ENCODE peak calls at places on chromosomes 7 and 10, in four cellular contexts. D, F, M and B are unnamed samples.

GRCh38 chr7:127107601-127108007 is 145.1 kb downstream of the GRM8 start:
- DNase-seq in F (peak), M (peak), D (peak), B (peak)

GRCh38 chr10:72784551-72785421 is 92.8 kb downstream of the MCU start:
- DNase-seq in D (peak), M (no peak), F (no peak), B (peak)

GRCh38 chr10:22615819-22616499 is 98.4 kb downstream of the PIP4K2A start:
- DNase-seq in D (peak), M (peak), F (peak), B (no peak)

GRCh38 chr10:21318768-21319167 is 206.7 kb downstream of the SKIDA1 start:
- DNase-seq in D (peak), M (no peak), F (no peak), B (no peak)

GRCh38 chr10:91798736-91799579 is 732 bp downstream of the TNKS2 start:
- DNase-seq in M (peak), F (peak), D (peak), B (peak)

GRCh38 chr10:62726142-62726541 is 78.4 kb upstream of the ADO start:
- DNase-seq in D (no peak), M (no peak), F (no peak), B (no peak)

GRCh38 chr10:80537705-80538480 is at the start of gene SH2D4B:
- DNase-seq in D (no peak), M (no peak), F (no peak), B (no peak)

GRCh38 chr7:47654672-47655340 is 72.9 kb upstream of the TNS3 start:
- DNase-seq in M (no peak), D (no peak), F (no peak), B (no peak)

GRCh38 chr10:44854693-44855350 is 56.3 kb upstream of the TMEM72 start:
- DNase-seq in M (no peak), F (no peak), D (no peak), B (no peak)

GRCh38 chr7:47458057-47458456 is 123.9 kb downstream of the TNS3 start:
- DNase-seq in D (no peak), F (peak), M (no peak), B (no peak)

GRCh38 chr10:121994429-121994881 is 5.5 kb downstream of the TACC2 start:
- DNase-seq in D (no peak), M (no peak), F (no peak), B (peak)

GRCh38 chr7:98211221-98211675 is at the start of gene BHLHA15:
- DNase-seq in F (peak), D (peak), M (no peak), B (peak)

GRCh38 chr7:151394076-151395035 is 15.5 kb downstream of the WDR86 start:
- DNase-seq in D (no peak), F (no peak), M (no peak), B (no peak)

GRCh38 chr10:110349826-110350225 is 45.1 kb upstream of the SMNDC1 start:
- DNase-seq in M (no peak), D (no peak), F (no peak), B (no peak)

GRCh38 chr7:151085691-151086620 is at the start of gene AGAP3:
- DNase-seq in M (peak), F (peak), D (peak), B (peak)

GRCh38 chr10:73060738-73061635 is 35.7 kb downstream of the P4HA1 start:
- DNase-seq in D (peak), M (peak), F (peak), B (no peak)

GRCh38 chr10:76350583-76350982 is 919.2 kb downstream of the LRMDA start:
- DNase-seq in F (no peak), M (no peak), D (no peak), B (no peak)

GRCh38 chr7:12031638-12032037 is 179.5 kb upstream of the TMEM106B start:
- DNase-seq in D (no peak), F (no peak), M (no peak), B (no peak)

GRCh38 chr7:134831862-134832261 is 52.4 kb downstream of the CALD1 start:
- DNase-seq in D (peak), M (no peak), F (no peak), B (no peak)

GRCh38 chr7:123787227-123788007 is 38.6 kb upstream of the WASL start:
- DNase-seq in M (no peak), F (no peak), D (peak), B (no peak)

GRCh38 chr7:90677742-90678439 is 81.8 kb downstream of the CDK14 start:
- DNase-seq in F (no peak), D (no peak), M (no peak), B (no peak)

GRCh38 chr7:27193335-27194001 is 6.4 kb downstream of the HOXA13 start:
- DNase-seq in D (no peak), F (no peak), M (no peak), B (peak)

GRCh38 chr7:155962191-155962967 is 150.1 kb upstream of the SHH start:
- DNase-seq in M (no peak), F (peak), D (no peak), B (no peak)

GRCh38 chr7:38840736-38841460 is 68.1 kb downstream of the VPS41 start:
- DNase-seq in F (no peak), D (no peak), M (no peak), B (no peak)

GRCh38 chr10:70355234-70356021 is 27.0 kb downstream of the LRRC20 start:
- DNase-seq in F (no peak), M (no peak), D (no peak), B (no peak)
- TF ChIP-seq ELF4 in F (no peak), M (no peak), D (no peak), B (no peak)

GRCh38 chr7:1873421-1873820 is 203.3 kb downstream of the ELFN1 start:
- DNase-seq in M (no peak), F (no peak), D (no peak), B (no peak)

GRCh38 chr7:1874522-1875389 is 204.7 kb downstream of the ELFN1 start:
- DNase-seq in F (no peak), D (no peak), M (no peak), B (no peak)

GRCh38 chr7:1873070-1873405 is 203.0 kb downstream of the ELFN1 start:
- DNase-seq in D (no peak), M (no peak), F (no peak), B (no peak)

GRCh38 chr7:1873857-1874521 is 203.9 kb downstream of the ELFN1 start:
- DNase-seq in D (no peak), M (no peak), F (no peak), B (no peak)

DNA sequence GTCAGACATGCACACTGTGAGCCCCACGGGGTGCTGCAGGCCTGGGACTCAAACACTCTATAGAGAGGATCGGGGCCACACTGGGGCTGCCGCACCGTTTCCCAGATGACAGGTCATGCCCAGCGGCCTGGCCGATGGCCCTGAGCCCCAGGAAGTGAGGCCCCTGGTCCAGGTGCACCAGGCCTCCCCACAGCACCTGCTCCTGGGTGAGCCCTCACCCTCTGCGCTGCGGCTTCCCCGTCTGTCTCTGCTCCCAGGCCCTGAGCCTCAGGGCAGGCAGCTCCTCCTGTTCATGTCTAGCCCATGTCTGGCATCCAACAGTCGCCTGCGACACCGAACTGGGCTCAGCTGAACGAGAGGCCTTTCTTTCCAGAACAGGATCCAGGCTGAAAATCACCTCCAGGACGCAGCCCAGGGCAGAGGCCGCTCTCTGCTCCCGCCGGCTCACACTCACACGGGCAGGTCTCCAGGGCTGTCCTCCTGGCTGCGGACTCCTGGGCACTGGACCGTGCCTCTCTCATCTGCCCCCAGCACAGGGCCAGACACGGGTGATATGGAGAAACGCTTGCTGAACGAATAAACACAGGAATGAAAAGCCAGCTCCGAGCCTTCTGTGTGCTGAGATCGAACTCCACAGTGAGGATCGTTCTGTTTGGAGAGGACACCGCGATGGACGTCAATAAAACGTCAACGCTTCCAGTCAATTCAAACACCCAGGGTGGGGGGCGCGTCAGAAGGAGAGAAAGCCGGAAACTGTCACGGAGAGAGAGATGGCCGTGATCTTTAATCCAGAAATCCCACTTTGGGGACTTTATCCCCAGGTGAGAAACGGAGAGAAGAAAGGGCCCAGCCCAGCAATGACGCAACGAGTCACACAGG is 202.4 kb downstream of the ELFN1 start:
- DNase-seq in D (no peak), M (no peak), F (peak), B (no peak)
- TF ChIP-seq ELF4 in D (no peak), M (no peak), F (no peak), B (no peak)

GRCh38 chr7:129832701-129833227 is 120.0 kb downstream of the UBE2H start:
- DNase-seq in F (no peak), M (no peak), D (no peak), B (no peak)

GRCh38 chr7:129830949-129831348 is 121.8 kb downstream of the UBE2H start:
- DNase-seq in F (no peak), M (no peak), D (no peak), B (no peak)

GRCh38 chr7:129831424-129832058 is 121.2 kb downstream of the UBE2H start:
- DNase-seq in D (peak), M (no peak), F (peak), B (no peak)

GRCh38 chr7:129829677-129830631 is 122.8 kb downstream of the UBE2H start:
- DNase-seq in D (peak), F (peak), M (peak), B (peak)

DNA sequence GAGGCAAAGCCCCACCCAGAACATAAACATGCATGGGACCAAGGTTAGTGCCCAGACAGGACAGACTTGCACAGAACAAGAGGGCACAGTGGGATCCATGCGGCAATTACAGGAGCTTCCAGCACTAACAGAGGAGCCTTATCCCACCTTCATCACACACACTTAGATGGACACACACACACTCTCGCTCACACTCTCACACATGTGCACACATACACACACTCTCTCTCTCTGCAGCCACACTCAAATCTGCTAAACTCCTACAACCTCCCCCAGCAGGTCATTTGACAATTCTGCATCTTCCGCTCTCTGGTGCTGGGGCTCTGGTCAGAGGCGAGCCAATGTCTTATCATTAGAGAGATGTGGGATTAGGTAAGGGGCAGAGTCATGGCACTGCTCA is 120.5 kb downstream of the UBE2H start:
- DNase-seq in M (no peak), D (no peak), F (no peak), B (no peak)
- TF ChIP-seq ELF4 in M (no peak), D (peak), F (no peak), B (no peak)

DNA sequence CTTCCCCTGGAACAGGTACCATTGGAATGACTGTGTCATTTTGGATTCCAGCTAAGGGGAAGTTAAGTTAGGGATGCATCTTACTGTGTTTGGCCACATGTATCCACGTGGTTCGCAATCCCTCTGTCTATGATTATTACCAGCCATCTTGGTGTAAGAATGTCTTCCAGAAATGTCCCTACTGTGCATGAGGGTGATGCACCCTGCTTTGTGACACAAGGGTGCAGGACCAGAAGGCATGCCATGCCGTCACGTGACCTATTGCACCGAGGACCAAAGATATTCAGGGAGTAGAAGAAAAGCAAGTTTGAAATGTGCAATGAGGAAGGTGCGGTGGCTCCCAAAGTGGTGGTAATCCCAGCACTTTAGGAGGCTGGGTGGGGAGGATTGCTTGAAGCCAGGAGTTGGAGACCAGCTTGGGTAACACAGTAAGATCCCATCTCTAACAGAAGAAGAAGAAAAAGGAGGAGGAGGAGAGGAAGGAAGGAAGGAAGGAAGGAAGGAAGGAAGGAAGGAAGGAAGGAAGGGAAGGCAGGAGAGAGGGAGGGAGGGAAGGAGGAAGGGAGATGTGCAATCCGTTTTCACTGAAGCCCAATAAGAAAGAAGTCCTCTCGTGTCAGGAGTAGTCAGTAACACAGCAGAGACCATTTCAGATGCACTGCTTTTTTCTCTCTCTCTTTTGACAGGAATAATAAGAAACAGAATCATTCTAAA is 42.5 kb upstream of the USP6NL start:
- DNase-seq in F (no peak), M (no peak), D (no peak), B (no peak)
- TF ChIP-seq ELF4 in F (no peak), M (no peak), D (no peak), B (no peak)

GRCh38 chr10:36722777-36723176 is 402.6 kb upstream of the ANKRD30A start:
- DNase-seq in F (no peak), D (no peak), M (no peak), B (no peak)

GRCh38 chr10:36721851-36722250 is 403.5 kb upstream of the ANKRD30A start:
- DNase-seq in F (no peak), M (no peak), D (no peak), B (no peak)

GRCh38 chr10:36730316-36730715 is 395.1 kb upstream of the ANKRD30A start:
- DNase-seq in F (no peak), M (no peak), D (no peak), B (no peak)

GRCh38 chr10:36720931-36721330 is 404.5 kb upstream of the ANKRD30A start:
- DNase-seq in F (no peak), M (no peak), D (no peak), B (no peak)

DNA sequence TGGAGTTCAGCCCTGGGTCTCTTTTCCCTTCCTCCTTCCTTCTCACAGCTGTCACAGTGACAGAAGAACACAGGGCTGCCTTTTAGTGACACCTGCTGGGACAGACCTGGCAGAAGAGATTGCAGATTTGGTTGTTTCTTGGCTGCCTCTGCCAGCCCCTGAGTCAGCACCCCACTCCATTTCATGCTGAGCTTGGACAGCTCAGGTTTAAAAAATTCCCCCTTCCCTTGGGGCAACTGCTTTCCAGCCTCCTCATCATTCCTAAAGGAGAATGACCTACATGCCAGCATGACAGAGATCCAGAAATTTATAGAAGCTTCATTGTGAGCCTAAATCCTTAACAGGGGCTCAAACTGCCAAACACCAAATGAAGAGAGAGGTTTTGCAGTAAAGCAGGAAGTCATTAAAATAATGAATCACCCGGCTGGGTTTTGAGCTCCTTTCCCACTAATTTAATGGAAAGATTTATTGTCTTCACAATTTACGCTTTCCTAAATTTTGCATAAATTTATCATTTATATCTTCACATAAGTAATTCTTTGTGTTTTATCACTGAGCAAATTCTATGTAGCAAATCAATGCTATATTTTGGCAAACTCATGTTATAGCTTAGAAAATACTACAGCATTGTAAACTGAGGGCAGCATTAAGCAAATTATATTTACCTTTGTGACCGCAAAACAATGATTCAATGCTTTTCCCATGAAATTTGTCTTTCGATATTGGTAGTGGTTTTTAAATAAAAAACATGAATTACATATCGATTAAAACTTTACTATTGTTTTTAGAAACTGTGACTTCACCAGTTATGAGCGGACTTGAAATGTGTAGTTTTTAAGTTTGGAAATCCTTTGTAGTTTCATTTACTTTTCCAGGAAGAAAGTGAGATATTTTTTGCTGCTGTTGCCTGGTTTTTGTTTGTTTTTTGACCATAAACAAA is 399.5 kb upstream of the ANKRD30A start:
- DNase-seq in M (peak), D (peak), F (peak), B (peak)
- TF ChIP-seq ELF4 in M (no peak), D (no peak), F (no peak), B (no peak)

DNA sequence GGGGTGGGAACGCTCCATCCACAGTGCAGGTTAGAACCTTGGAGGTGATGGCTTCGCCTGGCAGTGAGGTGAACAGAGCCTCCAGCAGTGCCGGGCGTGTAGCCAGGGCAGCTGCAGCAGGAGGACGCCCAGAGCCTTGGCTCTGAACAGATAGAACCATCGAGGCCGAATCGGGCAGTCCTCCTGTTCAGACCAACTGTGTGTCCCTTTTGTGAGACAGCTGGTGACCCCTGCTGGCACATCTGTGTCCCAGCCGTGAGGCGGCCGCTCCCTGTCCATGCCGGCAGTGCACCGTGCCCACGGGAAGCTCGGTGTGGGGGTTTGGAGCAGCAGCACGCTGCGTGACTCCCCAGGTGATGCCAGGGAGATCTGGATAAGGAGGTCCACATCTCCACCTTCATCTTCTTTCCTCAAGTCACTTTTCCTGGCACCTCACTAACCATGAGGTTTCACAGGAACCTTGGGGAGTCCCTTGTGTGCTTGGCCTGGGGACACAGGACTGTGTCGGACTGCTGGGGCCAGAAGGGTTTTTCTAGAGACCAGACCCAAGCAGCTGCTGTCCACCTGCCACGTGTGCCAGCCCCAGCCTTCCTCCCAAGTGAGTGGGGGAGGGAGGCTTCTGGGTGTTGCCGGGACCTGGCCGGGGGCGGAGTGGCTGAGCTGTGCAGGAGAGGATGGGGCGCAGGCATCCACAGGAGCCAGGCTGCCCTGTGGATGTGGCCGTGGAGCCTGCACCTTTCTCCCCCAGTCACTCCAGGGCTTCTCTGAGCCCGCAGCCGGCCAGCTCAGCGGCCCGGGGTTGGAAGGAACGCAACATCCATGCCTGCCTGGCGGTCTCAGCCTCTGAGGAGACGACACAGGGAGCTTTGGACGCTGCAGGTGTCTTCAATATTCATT is 69.4 kb downstream of the DNAJB6 start:
- DNase-seq in D (peak), F (no peak), M (peak), B (no peak)
- TF ChIP-seq ELF4 in D (no peak), F (no peak), M (no peak), B (no peak)

GRCh38 chr7:131845573-131846337 is 289.3 kb upstream of the PODXL start:
- DNase-seq in M (no peak), D (no peak), F (no peak), B (no peak)

GRCh38 chr7:131840291-131840690 is 283.9 kb upstream of the PODXL start:
- DNase-seq in F (no peak), M (no peak), D (no peak), B (no peak)

GRCh38 chr7:131843862-131844261 is 287.4 kb upstream of the PODXL start:
- DNase-seq in M (no peak), F (no peak), D (no peak), B (no peak)

GRCh38 chr7:131848033-131848432 is 291.6 kb upstream of the PODXL start:
- DNase-seq in D (no peak), M (no peak), F (no peak), B (no peak)

GRCh38 chr7:131844380-131844779 is 288.0 kb upstream of the PODXL start:
- DNase-seq in M (no peak), F (no peak), D (no peak), B (no peak)
- TF ChIP-seq ELF4 in M (no peak), F (no peak), D (no peak), B (no peak)